ENCODE peak calls at places on chromosomes 13 and 19, in seven cellular contexts. L is neural progenitor cell, W is left lung, P is ascending aorta, E is A673, K is tibial nerve, T is psoas muscle. C is an unnamed sample.

GRCh38 chr19:14472202-14472961 is 2.8 kb downstream of the PTGER1 start:
- DNase-seq in L (peak; percentile 88), W (no peak), P (no peak), E (peak; percentile 80), K (peak; percentile 68), T (peak; percentile 84), C (no peak)

GRCh38 chr13:32195713-32196112 is 119.5 kb downstream of the ZAR1L start:
- DNase-seq in L (no peak), W (no peak), P (no peak), E (no peak), K (no peak), T (no peak), C (no peak)

GRCh38 chr13:80012281-80012680 is 328.6 kb downstream of the SPRY2 start:
- DNase-seq in L (no peak), W (peak; percentile 37), P (no peak), E (no peak), K (no peak), T (no peak), C (no peak)

GRCh38 chr19:13207237-13208130 is 57.3 kb downstream of the IER2 start:
- DNase-seq in L (peak; percentile 45), W (no peak), P (no peak), E (peak; percentile 31), K (no peak), T (peak; percentile 69), C (no peak)

GRCh38 chr19:55248704-55249103 is 10.1 kb downstream of the PPP6R1 start:
- DNase-seq in L (no peak), W (no peak), P (no peak), E (no peak), K (no peak), T (no peak), C (no peak)

GRCh38 chr13:85693889-85694511 is 105.2 kb downstream of the SLITRK6 start:
- DNase-seq in L (no peak), W (no peak), P (no peak), E (peak; percentile 46), K (no peak), T (no peak), C (no peak)

GRCh38 chr13:100297413-100297812 is 208.5 kb downstream of the PCCA start:
- DNase-seq in L (no peak), W (no peak), P (no peak), E (peak; percentile 50), K (no peak), T (no peak), C (no peak)

GRCh38 chr13:103788061-103788652 is 721.9 kb upstream of the SLC10A2 start:
- DNase-seq in L (no peak), W (no peak), P (no peak), E (peak; percentile 4), K (no peak), T (no peak), C (no peak)

GRCh38 chr13:67735651-67736050 is 505.5 kb upstream of the PCDH9 start:
- DNase-seq in L (no peak), W (no peak), P (no peak), E (no peak), K (no peak), T (no peak), C (no peak)

GRCh38 chr13:112250788-112251445 is 125.2 kb upstream of the SPACA7 start:
- DNase-seq in L (no peak), W (no peak), P (no peak), E (no peak), K (no peak), T (no peak), C (peak; percentile 40)

GRCh38 chr19:41795031-41795461 is 1.3 kb upstream of the CEACAM3 start:
- DNase-seq in L (peak; percentile 57), W (no peak), P (no peak), E (peak; percentile 81), K (peak; percentile 71), T (no peak), C (no peak)

GRCh38 chr19:11658954-11659353 is 61.7 kb downstream of the ZNF627 start:
- DNase-seq in L (no peak), W (no peak), P (no peak), E (no peak), K (no peak), T (no peak), C (no peak)

GRCh38 chr13:29589967-29590366 is 5.5 kb downstream of the SLC7A1 start:
- DNase-seq in L (peak; percentile 58), W (no peak), P (no peak), E (no peak), K (no peak), T (no peak), C (no peak)

GRCh38 chr13:112618501-112618900 is 30.5 kb upstream of the TUBGCP3 start:
- DNase-seq in L (no peak), W (no peak), P (no peak), E (no peak), K (no peak), T (no peak), C (peak; percentile 48)

GRCh38 chr13:58919551-58919950 is 1244.2 kb downstream of the DIAPH3 start:
- DNase-seq in L (no peak), W (no peak), P (no peak), E (peak; percentile 46), K (no peak), T (no peak), C (no peak)

GRCh38 chr19:29560313-29561075 is 34.7 kb downstream of the VSTM2B start:
- DNase-seq in L (no peak), W (no peak), P (no peak), E (no peak), K (no peak), T (no peak), C (peak; percentile 28)

GRCh38 chr13:43786766-43787517 is at the start of gene ENOX1:
- DNase-seq in L (peak; percentile 88), W (peak; percentile 44), P (no peak), E (peak; percentile 91), K (no peak), T (peak; percentile 80), C (no peak)

GRCh38 chr13:32135655-32136054 is 104.1 kb downstream of the FRY start:
- DNase-seq in L (no peak), W (no peak), P (no peak), E (no peak), K (no peak), T (no peak), C (no peak)

GRCh38 chr13:28273919-28274318 is 135.6 kb downstream of the PAN3 start:
- DNase-seq in L (peak; percentile 6), W (no peak), P (no peak), E (peak; percentile 34), K (no peak), T (no peak), C (no peak)

GRCh38 chr13:55410398-55411330 is 1730.1 kb upstream of the PRR20A start:
- DNase-seq in L (no peak), W (no peak), P (no peak), E (no peak), K (no peak), T (no peak), C (no peak)

GRCh38 chr19:18239303-18239702 is 13.1 kb upstream of the PDE4C start:
- DNase-seq in L (peak; percentile 46), W (no peak), P (no peak), E (no peak), K (no peak), T (no peak), C (no peak)

GRCh38 chr13:49828452-49828851 is 36.0 kb upstream of the KPNA3 start:
- DNase-seq in L (no peak), W (no peak), P (no peak), E (no peak), K (no peak), T (no peak), C (no peak)

GRCh38 chr19:33132425-33132824 is 511 bp downstream of the WDR88 start:
- DNase-seq in L (peak; percentile 18), W (no peak), P (no peak), E (no peak), K (no peak), T (no peak), C (no peak)
- TF ChIP-seq CTCF in L (peak; percentile 21), W (no peak), P (no peak), E (peak; percentile 27), K (peak; percentile 7), T (no peak), C (no peak)

GRCh38 chr19:45121827-45122345 is 28.9 kb downstream of the PPP1R37 start:
- DNase-seq in L (no peak), W (no peak), P (no peak), E (no peak), K (no peak), T (no peak), C (no peak)
- H3K4me1 ChIP-seq in L (peaks cover 11% of the 10 kb centered on the region), W (peaks cover 7% of the 10 kb centered on the region), P (no peaks in the 10 kb centered on the region), E (peaks cover 19% of the 10 kb centered on the region), K (peaks cover 24% of the 10 kb centered on the region), T (peaks cover 31% of the 10 kb centered on the region), C (peaks cover 20% of the 10 kb centered on the region)

GRCh38 chr19:3406571-3407111 is 40.3 kb downstream of the NFIC start:
- DNase-seq in L (no peak), W (no peak), P (no peak), E (no peak), K (no peak), T (peak; percentile 62), C (no peak)

GRCh38 chr19:3403489-3404323 is 37.3 kb downstream of the NFIC start:
- DNase-seq in L (no peak), W (peak; percentile 87), P (peak; percentile 81), E (peak; percentile 70), K (peak; percentile 81), T (peak; percentile 95), C (peak; percentile 97)

GRCh38 chr19:3405261-3405653 is 38.9 kb downstream of the NFIC start:
- DNase-seq in L (no peak), W (no peak), P (no peak), E (no peak), K (no peak), T (no peak), C (no peak)

GRCh38 chr19:3402631-3403443 is 36.5 kb downstream of the NFIC start:
- DNase-seq in L (no peak), W (no peak), P (no peak), E (no peak), K (no peak), T (no peak), C (no peak)

GRCh38 chr19:3404324-3405260 is 38.2 kb downstream of the NFIC start:
- DNase-seq in L (no peak), W (peak; percentile 78), P (peak; percentile 55), E (peak; percentile 52), K (peak; percentile 75), T (peak; percentile 96), C (peak; percentile 93)
- H3K27ac ChIP-seq in L (no peak overlapping the region), W (peak overlapping the region; percentile 97), P (peak overlapping the region; percentile 98), E (peak overlapping the region; percentile 86), K (peak overlapping the region; percentile 97), T (peak overlapping the region; percentile 100), C (peak overlapping the region; percentile 99)

DNA sequence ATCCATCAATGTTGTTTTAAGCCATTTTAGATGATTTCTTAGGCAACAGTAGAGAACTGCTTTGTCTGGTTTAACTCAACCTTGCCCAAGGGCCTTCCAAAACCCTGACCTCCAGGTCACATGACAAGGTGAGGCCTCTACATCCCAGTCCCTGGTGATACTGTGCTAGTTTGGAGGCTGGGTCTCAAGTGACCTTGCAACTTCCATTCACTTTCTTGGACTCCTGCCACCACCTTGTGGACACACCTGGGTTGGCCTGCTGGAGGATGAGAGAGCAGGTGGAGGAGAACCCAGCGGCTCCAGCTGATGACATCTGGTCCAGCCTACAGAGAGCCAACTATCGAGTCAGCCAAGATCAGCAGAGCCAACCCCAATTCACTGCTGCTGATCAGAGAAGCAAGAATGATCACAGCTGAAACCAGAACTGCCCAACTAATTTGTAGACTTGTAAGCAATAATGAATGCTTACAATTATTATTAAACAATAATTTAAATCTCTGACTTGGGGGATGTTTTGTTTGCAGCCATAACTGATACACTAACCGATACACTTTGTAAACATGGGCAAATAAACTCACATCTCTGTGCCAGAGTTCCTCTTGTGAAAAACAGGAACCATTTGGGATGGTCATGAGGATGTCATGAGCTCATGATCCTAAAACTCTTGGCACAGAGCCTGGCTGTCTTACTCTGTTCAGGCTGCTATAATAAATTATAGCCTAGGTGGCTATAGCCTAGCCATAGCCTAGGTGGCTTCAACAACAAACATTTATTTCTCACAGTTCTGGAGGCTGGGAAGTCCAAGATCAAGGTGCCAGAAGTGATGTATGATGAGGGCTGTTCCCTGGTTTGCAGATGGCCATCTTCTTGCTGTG is 11.5 kb downstream of the FAM187B start:
- DNase-seq in L (no peak), W (no peak), P (no peak), E (no peak), K (peak; percentile 83), T (no peak), C (no peak)
- TF ChIP-seq CTCF in L (no peak), W (no peak), P (no peak), E (no peak), K (no peak), T (no peak), C (no peak)